ENCODE peak calls at places on chromosomes 2 and 18, in four cellular contexts. T, E, K and A are unnamed samples.

GRCh38 chr2:200267350-200267749 is 39.1 kb upstream of the SPATS2L start:
- DNase-seq in T (no peak), E (no peak), K (no peak), A (no peak)

GRCh38 chr2:217797170-217797569 is 205.6 kb downstream of the TNS1 start:
- DNase-seq in T (no peak), K (no peak), E (no peak), A (no peak)

GRCh38 chr2:33304032-33304864 is 172.2 kb upstream of the RASGRP3 start:
- DNase-seq in K (peak; percentile 78), E (no peak), T (no peak), A (no peak)

GRCh38 chr2:55014962-55015939 is 35.0 kb downstream of the RTN4 start:
- DNase-seq in E (peak; percentile 36), K (peak; percentile 83), T (peak; percentile 21), A (no peak)

GRCh38 chr2:132725716-132726115 is 55.7 kb upstream of the LYPD1 start:
- DNase-seq in K (no peak), T (no peak), E (no peak), A (no peak)

GRCh38 chr2:104844813-104845551 is 8.9 kb upstream of the POU3F3 start:
- DNase-seq in K (no peak), T (no peak), E (no peak), A (no peak)

GRCh38 chr2:107588960-107589542 is 237.6 kb upstream of the RGPD4 start:
- DNase-seq in T (no peak), E (no peak), K (no peak), A (no peak)

GRCh38 chr2:72989770-72990556 is 72.6 kb downstream of the EMX1 start:
- DNase-seq in E (no peak), K (no peak), T (no peak), A (no peak)

GRCh38 chr2:217045725-217046475 is 186.0 kb upstream of the TNP1 start:
- DNase-seq in E (no peak), K (peak; percentile 50), T (no peak), A (no peak)

GRCh38 chr2:212424090-212424489 is 114.5 kb downstream of the ERBB4 start:
- DNase-seq in T (no peak), E (no peak), K (peak; percentile 58), A (no peak)

GRCh38 chr2:68251855-68252406 is 401 bp downstream of the PPP3R1 start:
- DNase-seq in K (no peak), E (peak; percentile 35), T (peak; percentile 41), A (peak; percentile 27)

GRCh38 chr2:52611757-52612156 is 1155.8 kb upstream of the CHAC2 start:
- DNase-seq in E (no peak), T (no peak), K (no peak), A (no peak)

GRCh38 chr2:129152514-129152913 is 827.0 kb upstream of the RAB6C start:
- DNase-seq in T (no peak), K (no peak), E (no peak), A (no peak)

GRCh38 chr2:190266314-190266713 is 53.3 kb downstream of the HIBCH start:
- DNase-seq in E (no peak), T (no peak), K (no peak), A (no peak)

GRCh38 chr18:63160172-63160995 is 159.2 kb downstream of the BCL2 start:
- DNase-seq in K (no peak), E (no peak), T (no peak), A (peak; percentile 27)

GRCh38 chr18:6543330-6543908 is 128.7 kb upstream of the L3MBTL4 start:
- DNase-seq in T (no peak), K (peak; percentile 72), E (no peak), A (no peak)

GRCh38 chr2:101754613-101755012 is 57.1 kb downstream of the MAP4K4 start:
- DNase-seq in K (peak; percentile 77), E (no peak), T (no peak), A (no peak)